ENCODE peak calls at places on chromosomes 16 and 17, in four cellular contexts. M is H54, W is HCT116, I is tibial nerve. F is an unnamed sample.

GRCh38 chr16:62913924-62914323 is 877.7 kb upstream of the CDH8 start:
- DNase-seq in I (no peak), M (no peak), W (no peak), F (no peak)

GRCh38 chr17:57892820-57893595 is 43.2 kb upstream of the MRPS23 start:
- DNase-seq in M (peak), I (peak), W (peak), F (peak)

GRCh38 chr17:73290399-73291259 is 21.2 kb downstream of the CDC42EP4 start:
- DNase-seq in W (no peak), I (no peak), M (no peak), F (no peak)

GRCh38 chr16:8372141-8372540 is 218.2 kb downstream of the TMEM114 start:
- DNase-seq in M (no peak), I (no peak), W (no peak), F (no peak)

GRCh38 chr17:40490289-40490853 is 11.1 kb downstream of the TNS4 start:
- DNase-seq in M (no peak), W (no peak), I (peak), F (peak)

GRCh38 chr17:62760888-62761267 is 47.2 kb downstream of the MARCHF10 start:
- DNase-seq in W (no peak), M (no peak), I (no peak), F (no peak)

GRCh38 chr17:72184805-72185204 is 64.0 kb downstream of the SOX9 start:
- DNase-seq in W (no peak), I (no peak), M (no peak), F (no peak)

GRCh38 chr16:86899757-86900156 is 321.4 kb downstream of the FOXL1 start:
- DNase-seq in W (no peak), I (no peak), M (no peak), F (no peak)

GRCh38 chr16:53091508-53092211 is 36.9 kb downstream of the CHD9 start:
- DNase-seq in M (no peak), W (no peak), I (no peak), F (no peak)

GRCh38 chr17:9371019-9371418 is 204.6 kb downstream of the STX8 start:
- DNase-seq in W (peak), I (no peak), M (peak), F (no peak)

GRCh38 chr16:89200124-89200849 is at the start of gene SLC22A31:
- DNase-seq in I (no peak), W (no peak), M (no peak), F (no peak)

GRCh38 chr17:40063034-40063765 is 435 bp downstream of the THRA start:
- DNase-seq in W (no peak), I (no peak), M (no peak), F (peak)

GRCh38 chr16:3012246-3012645 is 477 bp upstream of the CLDN9 start:
- DNase-seq in M (no peak), W (no peak), I (no peak), F (no peak)

GRCh38 chr17:72931163-72931562 is 161.3 kb downstream of the SLC39A11 start:
- DNase-seq in I (no peak), W (no peak), M (no peak), F (no peak)

GRCh38 chr16:67847064-67847861 is at the start of gene CENPT:
- DNase-seq in W (no peak), M (peak), I (peak), F (peak)

GRCh38 chr17:36768355-36768754 is 167.0 kb downstream of the MRM1 start:
- DNase-seq in W (no peak), I (no peak), M (no peak), F (no peak)

GRCh38 chr17:40496634-40497420 is 4.6 kb downstream of the TNS4 start:
- DNase-seq in I (no peak), W (no peak), M (no peak), F (no peak)

GRCh38 chr17:13182450-13182849 is 164.6 kb upstream of the ELAC2 start:
- DNase-seq in I (no peak), W (no peak), M (no peak), F (no peak)

GRCh38 chr16:58197314-58198012 is 443 bp downstream of the CSNK2A2 start:
- DNase-seq in I (no peak), M (no peak), W (no peak), F (peak)

GRCh38 chr17:64384253-64385186 is 6.1 kb downstream of the PECAM1 start:
- DNase-seq in W (no peak), I (no peak), M (no peak), F (no peak)

GRCh38 chr17:55870044-55870443 is 119.2 kb downstream of the PCTP start:
- DNase-seq in I (no peak), M (no peak), W (no peak), F (no peak)

GRCh38 chr16:21626659-21627277 is 25.6 kb downstream of the IGSF6 start:
- DNase-seq in W (peak), M (no peak), I (no peak), F (no peak)

GRCh38 chr17:718075-718474 is 3.4 kb upstream of the VPS53 start:
- DNase-seq in I (no peak), M (no peak), W (no peak), F (no peak)

GRCh38 chr16:67176662-67177061 is 6.3 kb downstream of the NOL3 start:
- DNase-seq in I (no peak), M (no peak), W (no peak), F (no peak)

GRCh38 chr16:74446866-74447265 is 25.6 kb upstream of the CLEC18B start:
- DNase-seq in I (no peak), M (no peak), W (no peak), F (no peak)

GRCh38 chr16:14368399-14368798 is 261.7 kb downstream of the PARN start:
- DNase-seq in W (no peak), I (no peak), M (no peak), F (no peak)

DNA sequence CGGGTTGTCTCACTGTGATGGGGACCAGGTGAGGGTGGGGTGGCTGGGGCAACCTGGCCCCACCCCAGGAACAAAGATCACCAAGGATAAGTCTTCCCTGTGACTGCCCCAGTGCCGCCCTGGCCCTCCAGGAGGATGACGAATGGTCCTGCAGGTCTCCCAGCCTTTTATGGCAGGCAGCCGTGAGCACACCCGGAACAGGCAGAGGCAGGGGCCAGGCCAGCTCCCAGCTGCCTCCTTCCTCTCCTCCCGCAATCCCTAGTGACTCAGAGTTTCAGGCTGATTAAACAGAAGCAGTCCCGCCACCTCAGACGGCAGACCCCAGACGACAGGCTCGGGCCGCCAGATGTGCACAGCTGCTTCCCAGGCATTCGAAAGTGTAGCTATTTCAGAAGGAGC is 13.3 kb downstream of the JUP start:
- DNase-seq in I (no peak), M (peak), W (peak), F (no peak)
- TF ChIP-seq POLR2A in I (no peak), M (no peak), W (no peak), F (no peak)

DNA sequence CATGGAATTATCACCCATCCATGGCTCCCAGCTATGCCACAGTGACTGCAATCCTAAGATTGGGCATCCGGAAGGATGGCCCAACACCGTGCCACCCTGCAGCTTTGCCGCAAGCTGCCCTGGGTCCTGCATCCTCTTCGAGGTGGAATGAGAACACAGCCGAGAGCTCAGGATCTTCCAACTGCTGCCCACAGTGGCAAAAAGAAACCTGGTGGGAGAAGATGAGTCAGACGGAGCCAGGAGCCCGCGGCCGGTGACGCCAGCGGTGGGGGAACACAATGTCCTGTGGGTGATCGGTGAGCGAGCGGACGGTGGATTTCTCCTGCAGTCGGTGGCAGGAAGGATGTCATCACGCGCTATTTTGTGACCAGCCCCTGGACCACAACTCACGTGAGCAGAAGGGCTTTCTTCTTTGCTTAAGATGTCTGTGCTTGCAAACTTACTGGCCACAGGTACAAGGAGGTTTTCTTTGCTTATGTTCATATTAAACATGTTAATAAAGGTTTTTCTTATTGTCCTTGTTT is 20.1 kb downstream of the CD7 start:
- DNase-seq in W (no peak), I (peak), M (peak), F (peak)
- TF ChIP-seq POLR2A in W (no peak), I (no peak), M (no peak), F (peak)

GRCh38 chr17:7260601-7261376 is 1.5 kb downstream of the CLDN7 start:
- DNase-seq in I (no peak), M (no peak), W (no peak), F (peak)

GRCh38 chr17:7263071-7263800 is 958 bp upstream of the CLDN7 start:
- DNase-seq in W (peak), I (no peak), M (no peak), F (no peak)

GRCh38 chr17:7263801-7264078 is 1.5 kb upstream of the CLDN7 start:
- DNase-seq in M (no peak), I (no peak), W (no peak), F (no peak)

GRCh38 chr17:7261377-7262191 is 694 bp downstream of the CLDN7 start:
- DNase-seq in W (no peak), I (no peak), M (no peak), F (peak)

DNA sequence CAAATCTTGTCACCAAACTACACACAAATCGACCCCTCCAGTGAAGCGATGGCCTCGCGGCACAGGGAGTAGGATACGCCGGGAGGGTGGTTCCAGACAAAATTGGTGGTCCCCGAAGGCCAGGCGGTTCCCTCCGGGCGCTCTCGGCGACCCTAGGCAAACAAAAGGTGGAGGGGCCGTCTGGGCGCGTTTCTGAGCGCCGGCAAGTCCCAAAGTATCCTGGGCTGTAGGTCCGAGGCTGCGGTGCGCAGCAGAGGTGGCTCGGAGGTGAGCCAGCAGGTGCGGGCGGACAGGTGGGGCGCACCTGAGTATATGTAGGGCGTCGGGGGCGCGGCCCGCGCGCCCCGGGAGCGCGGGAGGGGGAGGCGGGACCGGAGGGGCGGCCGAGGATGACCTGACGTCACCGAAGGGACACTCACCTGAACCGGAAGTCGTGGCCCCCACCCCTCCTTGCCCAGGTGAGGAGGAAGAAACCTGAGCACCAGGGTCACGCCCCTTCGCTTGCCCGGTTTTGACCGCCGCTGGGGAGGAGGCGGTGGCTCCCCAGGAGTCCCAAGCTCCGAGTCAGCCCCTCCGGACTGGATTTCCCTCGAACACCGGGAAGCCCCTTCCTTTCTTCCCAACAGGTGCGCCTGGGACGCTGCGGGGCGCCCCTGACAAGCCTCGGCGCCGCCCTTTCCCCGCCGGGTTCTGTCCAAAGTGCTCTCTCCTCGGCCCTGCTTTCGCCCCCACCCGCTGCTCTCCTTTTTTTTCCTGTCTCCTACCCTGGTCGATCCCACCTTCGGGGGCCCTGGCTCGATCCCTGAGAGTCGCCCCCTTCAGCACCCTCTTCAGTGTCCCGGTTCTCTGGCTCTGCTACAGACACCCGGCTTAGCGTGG is at the start of gene CLDN7:
- DNase-seq in W (peak), I (no peak), M (no peak), F (no peak)
- TF ChIP-seq POLR2A in W (peak), I (no peak), M (no peak), F (no peak)

DNA sequence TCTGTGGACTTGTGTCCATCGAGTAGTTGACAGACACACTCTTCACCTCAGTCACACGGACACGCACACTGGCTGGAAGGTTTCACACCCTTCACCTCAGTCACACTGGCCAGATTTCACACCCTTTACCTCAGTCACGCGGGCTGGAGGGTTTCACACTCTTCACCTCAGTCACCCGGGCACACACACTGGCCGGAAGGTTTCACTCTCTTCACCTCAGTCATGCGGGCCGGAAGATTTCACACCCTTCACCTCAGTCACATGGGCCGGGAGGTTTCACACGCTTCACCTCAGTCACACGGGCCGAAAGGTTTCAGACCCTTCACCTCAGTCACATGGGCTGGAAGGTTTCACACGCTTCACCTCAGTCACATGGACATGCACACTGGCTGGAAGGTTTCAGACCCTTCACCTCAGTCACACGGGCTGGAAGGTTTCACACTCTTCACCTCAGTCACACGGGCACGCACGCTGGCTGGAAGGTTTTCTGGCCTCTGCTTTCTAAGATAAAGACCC is 96.2 kb downstream of the PGS1 start:
- DNase-seq in I (no peak), W (no peak), M (no peak), F (no peak)
- TF ChIP-seq POLR2A in I (no peak), W (no peak), M (no peak), F (no peak)

GRCh38 chr17:30332057-30332542 is 1.8 kb downstream of the TMIGD1 start:
- DNase-seq in M (no peak), W (no peak), I (no peak), F (no peak)
- TF ChIP-seq POLR2A in M (no peak), W (no peak), I (no peak), F (no peak)

DNA sequence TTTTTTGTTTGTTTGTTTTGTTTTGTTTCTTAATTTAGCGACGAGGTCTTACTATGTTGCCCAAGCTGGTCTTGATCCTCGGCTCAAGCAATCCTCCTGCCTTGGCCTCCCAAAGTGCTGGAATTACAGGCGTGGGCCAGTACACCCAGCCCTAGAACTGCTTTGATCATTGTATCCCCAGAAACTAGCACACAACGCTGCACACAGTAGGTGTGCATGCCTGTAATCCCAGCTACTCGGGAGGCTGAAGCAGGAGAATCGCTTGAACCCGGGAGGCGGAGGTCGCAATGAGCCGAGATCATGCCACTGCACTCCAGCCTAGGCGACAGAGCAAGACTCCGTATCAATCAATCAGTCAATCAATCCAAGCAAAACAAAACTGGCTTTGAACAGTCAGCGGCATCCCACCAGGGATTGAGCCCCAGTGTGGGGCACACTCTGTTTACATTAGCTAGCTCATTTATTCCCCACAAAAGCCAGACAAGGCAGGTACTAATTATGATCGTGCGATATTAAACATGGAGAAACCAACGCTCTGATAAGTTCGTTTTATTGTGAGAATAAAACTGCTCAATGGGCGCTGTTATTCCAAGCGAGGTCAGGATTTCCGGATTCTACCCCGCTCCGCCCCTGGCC is 553 bp upstream of the VPS4A start:
- DNase-seq in I (no peak), W (no peak), M (no peak), F (peak)
- TF ChIP-seq POLR2A in I (no peak), W (no peak), M (no peak), F (peak)

DNA sequence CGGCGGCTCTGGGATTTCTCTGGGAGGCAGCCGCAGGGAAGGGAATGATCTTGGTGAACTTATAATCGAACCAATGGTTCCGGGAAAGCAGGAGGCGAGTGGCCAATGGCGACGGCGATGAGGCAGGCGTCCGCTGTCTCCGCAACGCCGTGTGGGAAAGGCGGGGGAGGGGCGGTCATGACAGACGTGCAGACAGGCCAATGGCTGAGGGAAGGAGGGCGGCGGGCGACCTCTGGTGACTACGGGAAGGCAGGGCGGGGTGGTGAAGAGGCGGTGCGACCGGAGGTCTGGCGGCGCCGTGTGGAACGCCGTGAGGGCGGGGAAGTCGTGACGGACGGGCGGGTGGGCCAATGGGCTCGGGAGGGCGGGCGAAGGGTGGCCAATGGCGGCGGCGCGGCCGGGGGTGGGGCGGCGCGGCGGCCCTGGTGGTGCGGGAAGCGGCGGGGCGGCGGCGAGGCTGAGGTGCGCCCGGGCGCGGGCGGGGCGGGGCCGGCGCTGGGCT is at the start of gene RAB40C:
- DNase-seq in M (peak), W (peak), I (peak), F (peak)
- TF ChIP-seq POLR2A in M (peak), W (no peak), I (no peak), F (no peak)

GRCh38 chr17:60601443-60602384 is 1.7 kb downstream of the PPM1D start:
- DNase-seq in W (peak), M (peak), I (no peak), F (peak)

GRCh38 chr17:60600490-60601431 is 768 bp downstream of the PPM1D start:
- DNase-seq in W (peak), M (peak), I (peak), F (peak)

GRCh38 chr17:60598001-60598736 is 1.8 kb upstream of the PPM1D start:
- DNase-seq in W (no peak), I (no peak), M (no peak), F (no peak)

GRCh38 chr17:60599220-60599619 is 773 bp upstream of the PPM1D start:
- DNase-seq in W (peak), M (peak), I (no peak), F (no peak)

DNA sequence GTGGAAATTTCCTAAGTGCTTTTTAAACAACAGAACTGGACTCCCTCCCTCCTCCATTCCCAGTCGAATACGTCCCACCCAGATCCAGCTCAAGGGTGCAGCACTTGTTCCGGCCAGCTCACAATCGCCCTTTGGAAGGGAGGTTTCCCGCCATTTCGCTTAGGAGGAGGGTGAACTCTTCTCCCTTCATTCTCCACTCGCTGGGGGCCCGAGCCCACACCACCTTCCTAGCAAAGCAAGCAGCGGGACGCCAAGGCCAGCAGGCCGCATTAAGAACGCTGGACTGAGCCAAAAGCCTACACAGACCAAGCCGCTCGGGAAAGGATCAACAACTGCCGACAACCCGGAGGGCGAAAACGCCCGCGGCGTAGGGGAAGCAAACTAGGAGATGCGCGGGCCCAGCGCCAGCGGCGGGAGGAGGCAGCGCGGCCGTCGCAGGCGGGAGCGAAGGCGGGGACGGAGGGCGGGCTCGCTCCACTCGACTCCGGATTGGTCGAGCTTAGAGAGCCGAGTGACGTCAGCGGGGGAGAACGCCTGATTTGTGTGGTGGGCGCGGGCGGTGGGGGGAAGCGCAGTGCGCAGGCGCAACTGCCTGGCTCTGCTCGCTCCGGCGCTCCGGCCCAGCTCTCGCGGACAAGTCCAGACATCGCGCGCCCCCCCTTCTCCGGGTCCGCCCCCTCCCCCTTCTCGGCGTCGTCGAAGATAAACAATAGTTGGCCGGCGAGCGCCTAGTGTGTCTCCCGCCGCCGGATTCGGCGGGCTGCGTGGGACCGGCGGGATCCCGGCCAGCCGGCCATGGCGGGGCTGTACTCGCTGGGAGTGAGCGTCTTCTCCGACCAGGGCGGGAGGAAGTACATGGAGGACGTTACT is at the start of gene PPM1D:
- DNase-seq in M (peak), W (peak), I (peak), F (peak)
- TF ChIP-seq POLR2A in M (peak), W (peak), I (peak), F (peak)